ENCODE peak calls at places on chromosomes 7 and 10, in six cellular contexts. N is suprapubic skin, R is lower lobe of right lung, T is thoracic aorta, V is colonic mucosa, M is neural progenitor cell. I is an unnamed sample.

GRCh38 chr7:157596471-157596870 is 259.7 kb downstream of the DNAJB6 start:
- DNase-seq in N (no peak), R (no peak), T (no peak), V (no peak), M (no peak), I (no peak)

GRCh38 chr7:33054261-33054964 is 8.2 kb downstream of the NT5C3A start:
- DNase-seq in N (no peak), R (no peak), T (no peak), V (no peak), M (no peak), I (no peak)

GRCh38 chr7:140060788-140061606 is 1.8 kb downstream of the PARP12 start:
- DNase-seq in N (no peak), R (no peak), T (no peak), V (peak), M (no peak), I (peak)

GRCh38 chr7:1248077-1248458 is 15.4 kb downstream of the UNCX start:
- DNase-seq in N (no peak), R (no peak), T (no peak), V (no peak), M (peak), I (no peak)

GRCh38 chr7:72751978-72752377 is 76.0 kb downstream of the TYW1B start:
- DNase-seq in N (no peak), R (no peak), T (no peak), V (no peak), M (peak), I (no peak)

GRCh38 chr7:128190051-128190640 is 50.9 kb upstream of the LEP start:
- DNase-seq in N (peak), R (no peak), T (no peak), V (no peak), M (no peak), I (no peak)

GRCh38 chr7:98930921-98931320 is 52.6 kb downstream of the TRRAP start:
- DNase-seq in N (no peak), R (no peak), T (no peak), V (no peak), M (no peak), I (no peak)

GRCh38 chr7:27189560-27190283 is 4.7 kb upstream of the HOXA11 start:
- DNase-seq in N (peak), R (no peak), T (no peak), V (no peak), M (no peak), I (no peak)

GRCh38 chr10:10499839-10500238 is 517.8 kb upstream of the CELF2 start:
- DNase-seq in N (no peak), R (no peak), T (no peak), V (no peak), M (no peak), I (peak)

GRCh38 chr10:35007858-35008301 is 82.3 kb downstream of the CUL2 start:
- DNase-seq in N (no peak), R (no peak), T (no peak), V (no peak), M (peak), I (no peak)
- H3K4me3 ChIP-seq in N (no peak), R (no peak), T (no peak), V (no peak), M (no peak), I (no peak)

DNA sequence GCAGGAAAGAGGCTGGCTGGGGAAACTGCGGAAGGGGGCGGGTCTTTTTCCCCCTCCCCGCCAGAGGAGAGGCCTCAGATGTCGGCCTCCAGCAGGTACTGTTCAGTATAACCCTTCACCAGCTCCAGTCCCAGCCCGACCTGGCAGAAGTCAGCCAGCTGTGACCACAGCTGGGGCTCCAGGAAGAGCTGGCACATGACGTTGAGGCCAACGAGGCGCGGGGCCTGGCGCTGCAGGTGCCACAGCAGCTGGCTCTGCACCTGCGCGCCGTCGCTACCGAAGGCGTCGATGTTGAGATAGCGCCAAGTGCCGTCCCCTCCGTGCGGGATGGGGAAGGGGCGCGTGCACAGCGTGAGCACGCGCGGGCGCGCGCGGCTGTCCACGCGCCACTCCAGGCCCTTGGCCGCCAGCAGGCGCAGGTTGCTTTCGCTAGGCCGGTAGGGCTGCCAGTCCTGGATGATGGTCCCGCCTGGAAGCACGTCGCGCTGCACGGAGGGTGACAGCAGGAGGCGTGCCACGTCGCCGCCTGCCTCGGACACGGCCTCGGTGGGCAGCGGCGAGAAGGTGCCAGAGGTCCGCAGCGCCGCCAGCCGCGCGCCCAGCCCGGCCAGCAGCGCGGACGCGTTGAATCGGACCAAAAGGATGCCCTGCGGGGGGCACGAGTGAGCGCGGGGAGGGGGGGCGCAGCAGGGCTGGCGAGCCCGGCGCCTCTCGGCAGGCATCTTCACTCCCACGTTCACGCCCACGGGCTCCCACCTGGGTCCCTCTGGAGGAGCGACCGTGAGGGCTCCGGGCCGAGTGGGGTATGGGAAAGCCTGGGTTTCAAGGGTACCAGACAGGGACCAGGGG is 6.9 kb upstream of the VGF start:
- DNase-seq in N (no peak), R (no peak), T (no peak), V (no peak), M (peak), I (no peak)
- H3K4me3 ChIP-seq in N (peak), R (no peak), T (no peak), V (no peak), M (peak), I (peak)

GRCh38 chr10:17234541-17234940 is 6.5 kb downstream of the VIM start:
- DNase-seq in N (no peak), R (no peak), T (no peak), V (no peak), M (no peak), I (no peak)
- H3K4me3 ChIP-seq in N (peak), R (no peak), T (peak), V (no peak), M (no peak), I (peak)

GRCh38 chr10:121886181-121886580 is 41.6 kb downstream of the ATE1 start:
- DNase-seq in N (no peak), R (no peak), T (no peak), V (no peak), M (no peak), I (no peak)
- H3K4me3 ChIP-seq in N (no peak), R (no peak), T (no peak), V (no peak), M (no peak), I (no peak)

GRCh38 chr7:20021834-20022233 is 195.3 kb downstream of the MACC1 start:
- DNase-seq in N (no peak), R (no peak), T (no peak), V (no peak), M (no peak), I (no peak)

GRCh38 chr7:20016669-20017068 is 200.5 kb downstream of the MACC1 start:
- DNase-seq in N (no peak), R (no peak), T (no peak), V (no peak), M (no peak), I (no peak)

DNA sequence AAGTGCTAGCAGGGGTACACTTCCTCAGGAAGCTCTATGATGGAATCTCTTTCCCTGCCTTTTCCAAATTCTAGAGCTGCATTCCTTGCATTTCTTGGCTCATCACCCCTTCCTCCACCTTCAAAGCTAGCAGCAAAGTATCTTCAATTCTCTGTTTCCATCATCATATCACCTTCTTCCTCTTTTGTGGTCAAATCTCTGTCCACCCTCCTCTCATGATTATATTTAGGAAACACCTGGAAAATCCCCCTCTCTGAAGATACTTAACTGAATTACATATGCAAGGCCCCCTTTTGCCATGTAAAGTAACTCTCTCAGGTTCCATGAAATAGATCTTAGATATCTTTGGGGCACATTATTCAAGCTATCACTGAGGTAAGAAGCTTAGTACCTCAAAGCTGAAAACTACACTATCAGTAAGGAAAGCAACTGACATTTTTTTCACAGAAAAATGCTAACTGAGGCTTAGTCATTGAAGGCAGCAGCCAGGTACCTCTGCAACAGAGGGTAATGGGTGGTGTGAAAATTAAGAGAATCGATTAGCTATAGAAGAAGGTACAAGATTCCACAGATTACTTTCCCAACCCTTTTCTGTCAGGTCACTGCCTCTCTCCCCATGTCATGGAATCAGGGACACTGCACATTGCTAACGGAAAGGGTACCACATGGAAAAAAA is 197.3 kb downstream of the MACC1 start:
- DNase-seq in N (no peak), R (no peak), T (no peak), V (no peak), M (peak), I (no peak)
- H3K4me3 ChIP-seq in N (no peak), R (no peak), T (no peak), V (no peak), M (no peak), I (no peak)

GRCh38 chr7:20216637-20217036 is 547 bp downstream of the MACC1 start:
- DNase-seq in N (no peak), R (no peak), T (no peak), V (no peak), M (no peak), I (no peak)
- H3K4me3 ChIP-seq in N (peak), R (peak), T (no peak), V (peak), M (peak), I (no peak)